ENCODE peak calls at places on chromosomes 3 and 15, in nine cellular contexts. One of them, this sample, is unnamed.

GRCh38 chr3:185584681-185585080 is 1.4 kb upstream of the SENP2 start:
- DNase-seq in tibial nerve: no peak
- DNase-seq in AG04450: no peak
- DNase-seq in cortex of kidney: no peak
- DNase-seq in GM13977: no peak
- DNase-seq in NCI-H2171 treated with DMSO at 0.1 percent for 48 hours: no peak
- DNase-seq in foreskin keratinocyte: no peak
- DNase-seq in activated T-cell treated with anti-CD3 and anti-CD28 coated beads for 1 hour: no peak
- DNase-seq in MCF 10A: no peak
- DNase-seq in this sample: no peak

GRCh38 chr3:140842984-140843649 is 98.5 kb upstream of the SLC25A36 start:
- DNase-seq in tibial nerve: no peak
- DNase-seq in AG04450: no peak
- DNase-seq in cortex of kidney: no peak
- DNase-seq in GM13977: peak
- DNase-seq in NCI-H2171 treated with DMSO at 0.1 percent for 48 hours: no peak
- DNase-seq in foreskin keratinocyte: no peak
- DNase-seq in activated T-cell treated with anti-CD3 and anti-CD28 coated beads for 1 hour: no peak
- DNase-seq in MCF 10A: no peak
- DNase-seq in this sample: no peak

GRCh38 chr3:192727032-192727847 is at the start of gene FGF12:
- DNase-seq in tibial nerve: peak
- DNase-seq in AG04450: no peak
- DNase-seq in cortex of kidney: no peak
- DNase-seq in GM13977: peak
- DNase-seq in NCI-H2171 treated with DMSO at 0.1 percent for 48 hours: peak
- DNase-seq in foreskin keratinocyte: peak
- DNase-seq in activated T-cell treated with anti-CD3 and anti-CD28 coated beads for 1 hour: no peak
- DNase-seq in MCF 10A: peak
- DNase-seq in this sample: peak

GRCh38 chr3:69086133-69086722 is 1.5 kb downstream of the ARL6IP5 start:
- DNase-seq in tibial nerve: peak
- DNase-seq in AG04450: peak
- DNase-seq in cortex of kidney: no peak
- DNase-seq in GM13977: no peak
- DNase-seq in NCI-H2171 treated with DMSO at 0.1 percent for 48 hours: peak
- DNase-seq in foreskin keratinocyte: peak
- DNase-seq in activated T-cell treated with anti-CD3 and anti-CD28 coated beads for 1 hour: peak
- DNase-seq in MCF 10A: peak
- DNase-seq in this sample: peak

GRCh38 chr3:128316456-128316855 is 150.2 kb downstream of the DNAJB8 start:
- DNase-seq in tibial nerve: no peak
- DNase-seq in AG04450: no peak
- DNase-seq in cortex of kidney: no peak
- DNase-seq in GM13977: no peak
- DNase-seq in NCI-H2171 treated with DMSO at 0.1 percent for 48 hours: no peak
- DNase-seq in foreskin keratinocyte: no peak
- DNase-seq in activated T-cell treated with anti-CD3 and anti-CD28 coated beads for 1 hour: peak
- DNase-seq in MCF 10A: no peak
- DNase-seq in this sample: peak

GRCh38 chr3:79390352-79390751 is 377.4 kb downstream of the ROBO1 start:
- DNase-seq in tibial nerve: no peak
- DNase-seq in AG04450: no peak
- DNase-seq in cortex of kidney: no peak
- DNase-seq in GM13977: no peak
- DNase-seq in NCI-H2171 treated with DMSO at 0.1 percent for 48 hours: no peak
- DNase-seq in foreskin keratinocyte: no peak
- DNase-seq in activated T-cell treated with anti-CD3 and anti-CD28 coated beads for 1 hour: no peak
- DNase-seq in MCF 10A: no peak
- DNase-seq in this sample: no peak

GRCh38 chr15:52658955-52659354 is 20.2 kb downstream of the ATOSA start:
- DNase-seq in tibial nerve: no peak
- DNase-seq in AG04450: no peak
- DNase-seq in cortex of kidney: no peak
- DNase-seq in GM13977: peak
- DNase-seq in NCI-H2171 treated with DMSO at 0.1 percent for 48 hours: no peak
- DNase-seq in foreskin keratinocyte: no peak
- DNase-seq in activated T-cell treated with anti-CD3 and anti-CD28 coated beads for 1 hour: no peak
- DNase-seq in MCF 10A: no peak
- DNase-seq in this sample: peak

GRCh38 chr15:35068861-35069260 is 16.2 kb downstream of the NANOGP8 start:
- DNase-seq in tibial nerve: no peak
- DNase-seq in AG04450: no peak
- DNase-seq in cortex of kidney: no peak
- DNase-seq in GM13977: no peak
- DNase-seq in NCI-H2171 treated with DMSO at 0.1 percent for 48 hours: no peak
- DNase-seq in foreskin keratinocyte: no peak
- DNase-seq in activated T-cell treated with anti-CD3 and anti-CD28 coated beads for 1 hour: no peak
- DNase-seq in MCF 10A: no peak
- DNase-seq in this sample: no peak

GRCh38 chr3:64977308-64978100 is 289.7 kb upstream of the ADAMTS9 start:
- DNase-seq in tibial nerve: no peak
- DNase-seq in AG04450: no peak
- DNase-seq in cortex of kidney: no peak
- DNase-seq in GM13977: no peak
- DNase-seq in NCI-H2171 treated with DMSO at 0.1 percent for 48 hours: no peak
- DNase-seq in foreskin keratinocyte: peak
- DNase-seq in activated T-cell treated with anti-CD3 and anti-CD28 coated beads for 1 hour: no peak
- DNase-seq in MCF 10A: peak
- DNase-seq in this sample: no peak

This sample was measured in activated CD8-positive, alpha-beta T cell treated with anti-CD3 and anti-CD28 coated beads for 36 hours.